ENCODE peak calls at places on chromosome 16, in ten cellular contexts. Y is body of pancreas; Z is AG04450; O is cardiac muscle cell; R is gastrocnemius medialis; T is CD8-positive, alpha-beta T cell; L is colonic mucosa; Q is ovary; C is ascending aorta; E is RWPE2. K is an unnamed sample.

GRCh38 chr16:48434653-48435318 is 49.6 kb upstream of the SIAH1 start:
- DNase-seq in Y (no peak), C (no peak), T (no peak), E (no peak), O (peak; percentile 79), L (no peak), Z (no peak), R (no peak), Q (no peak), K (peak; percentile 28)

GRCh38 chr16:53201900-53202299 is 147.1 kb downstream of the CHD9 start:
- DNase-seq in R (no peak), T (no peak), L (no peak), C (no peak), Q (no peak), O (no peak), Z (no peak), E (no peak), Y (no peak), K (no peak)

GRCh38 chr16:85369741-85370528 is 243.2 kb upstream of the GSE1 start:
- DNase-seq in Z (no peak), Y (peak; percentile 59), E (no peak), T (peak; percentile 53), R (no peak), L (peak; percentile 82), Q (no peak), O (no peak), C (no peak), K (peak; percentile 89)

GRCh38 chr16:87053016-87053982 is 263.9 kb downstream of the C16orf95 start:
- DNase-seq in T (no peak), O (no peak), E (no peak), L (no peak), Q (no peak), Y (no peak), R (no peak), Z (no peak), C (no peak), K (peak; percentile 57)

GRCh38 chr16:86899757-86900156 is 321.4 kb downstream of the FOXL1 start:
- DNase-seq in R (no peak), T (no peak), Y (no peak), C (no peak), O (peak; percentile 23), L (no peak), Z (no peak), Q (no peak), E (no peak), K (no peak)

GRCh38 chr16:70151391-70151790 is 22.2 kb upstream of the CLEC18C start:
- DNase-seq in E (no peak), R (no peak), C (no peak), Q (no peak), T (no peak), O (no peak), Z (no peak), L (no peak), Y (no peak), K (no peak)

GRCh38 chr16:29310852-29311314 is 95.6 kb downstream of the NPIPB11 start:
- DNase-seq in Z (no peak), O (no peak), T (no peak), Q (peak; percentile 77), C (no peak), E (no peak), Y (peak; percentile 92), R (no peak), L (no peak), K (no peak)

GRCh38 chr16:57003439-57004386 is 14.4 kb downstream of the NLRC5 start:
- DNase-seq in O (no peak), L (no peak), R (no peak), E (no peak), Z (no peak), T (no peak), Q (no peak), C (no peak), Y (no peak), K (no peak)

GRCh38 chr16:49842972-49843371 is 12.9 kb downstream of the ZNF423 start:
- DNase-seq in O (no peak), L (no peak), Z (no peak), T (no peak), E (no peak), R (no peak), Q (no peak), Y (no peak), C (no peak), K (no peak)

GRCh38 chr16:70680495-70681381 is 5.1 kb downstream of the MTSS2 start:
- DNase-seq in Q (peak; percentile 39), O (no peak), E (no peak), Z (no peak), Y (no peak), T (no peak), L (no peak), C (no peak), R (no peak), K (peak; percentile 67)

GRCh38 chr16:28597692-28598261 is 927 bp upstream of the SULT1A2 start:
- DNase-seq in Z (no peak), C (no peak), L (peak; percentile 38), Q (no peak), E (no peak), O (no peak), R (no peak), T (no peak), Y (no peak), K (no peak)

GRCh38 chr16:49930841-49931240 is 74.9 kb upstream of the ZNF423 start:
- DNase-seq in C (no peak), Z (no peak), Y (no peak), R (no peak), E (peak; percentile 19), O (no peak), T (no peak), L (no peak), Q (no peak), K (no peak)

GRCh38 chr16:24816688-24817087 is 29.1 kb upstream of the SLC5A11 start:
- DNase-seq in R (no peak), C (no peak), O (no peak), E (no peak), Z (no peak), T (no peak), Q (no peak), L (no peak), Y (no peak), K (no peak)

GRCh38 chr16:15510992-15511391 is 76.6 kb downstream of the BMERB1 start:
- DNase-seq in Q (no peak), R (no peak), O (no peak), Y (no peak), C (no peak), L (no peak), Z (no peak), T (no peak), E (no peak), K (no peak)

GRCh38 chr16:7268182-7268581 is 64.5 kb upstream of the RBFOX1 start:
- DNase-seq in E (no peak), C (no peak), O (no peak), L (peak; percentile 32), T (no peak), Y (no peak), Z (no peak), Q (no peak), R (peak; percentile 60), K (peak; percentile 10)
- TF ChIP-seq CTCF in E (peak; percentile 35), C (no peak), O (no peak), L (peak; percentile 41), T (peak; percentile 18), Y (peak; percentile 46), Z (no peak), Q (no peak), R (peak; percentile 75), K (peak; percentile 55)

GRCh38 chr16:23125277-23125676 is 24.0 kb downstream of the USP31 start:
- DNase-seq in L (no peak), C (no peak), Z (no peak), Y (no peak), R (no peak), E (no peak), Q (no peak), O (no peak), T (no peak), K (no peak)
- H3K27ac ChIP-seq in L (no peak overlapping the region), C (no peak overlapping the region), Z (no peak overlapping the region), Y (no peak overlapping the region), R (peak overlapping the region; percentile 79), E (peak overlapping the region; percentile 46), Q (no peak overlapping the region), O (no peak overlapping the region), T (no peak overlapping the region), K (no peak overlapping the region)

DNA sequence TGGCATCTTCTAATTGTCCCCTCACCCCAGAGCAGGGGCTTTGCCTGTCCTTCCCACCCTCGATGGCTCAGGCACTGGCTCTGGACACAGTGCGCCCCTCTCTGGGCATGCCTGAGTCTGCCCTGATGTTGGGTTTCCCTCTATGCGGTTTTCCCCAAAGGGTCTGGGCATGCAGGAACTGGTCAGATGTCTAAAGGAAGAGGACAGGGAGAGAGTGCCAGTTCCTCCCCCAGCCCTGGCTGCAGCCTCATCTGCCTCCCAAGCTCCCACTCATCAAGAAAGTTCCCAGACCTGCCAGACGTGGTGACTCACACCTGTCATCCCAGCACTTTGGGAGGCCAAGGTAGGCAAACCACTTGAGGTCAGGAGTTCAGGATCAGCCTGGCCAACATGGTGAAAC is 41.3 kb upstream of the PABPN1L start:
- DNase-seq in Z (no peak), E (peak; percentile 85), Q (no peak), T (no peak), L (no peak), Y (no peak), C (no peak), R (no peak), O (peak; percentile 18), K (no peak)
- TF ChIP-seq CTCF in Z (no peak), E (peak; percentile 26), Q (no peak), T (no peak), L (no peak), Y (no peak), C (no peak), R (no peak), O (no peak), K (no peak)

GRCh38 chr16:30447512-30448226 is 2.0 kb upstream of the SEPHS2 start:
- DNase-seq in C (no peak), L (peak; percentile 70), Y (no peak), T (no peak), O (no peak), E (no peak), Z (no peak), Q (no peak), R (no peak), K (no peak)

GRCh38 chr16:30446203-30446595 is 525 bp upstream of the SEPHS2 start:
- DNase-seq in E (no peak), Q (no peak), O (no peak), Z (no peak), C (no peak), L (no peak), R (no peak), Y (no peak), T (no peak), K (no peak)

GRCh38 chr16:30445408-30446202 is at the start of gene SEPHS2:
- DNase-seq in R (peak; percentile 100), T (peak; percentile 96), Q (peak; percentile 97), C (peak; percentile 99), L (peak; percentile 100), O (peak; percentile 99), Y (peak; percentile 98), E (peak; percentile 92), Z (peak; percentile 92), K (peak; percentile 99)

GRCh38 chr16:30444231-30445148 is 1.2 kb downstream of the SEPHS2 start:
- DNase-seq in T (no peak), O (no peak), Z (no peak), Y (no peak), R (no peak), C (no peak), E (no peak), Q (no peak), L (no peak), K (peak; percentile 54)

DNA sequence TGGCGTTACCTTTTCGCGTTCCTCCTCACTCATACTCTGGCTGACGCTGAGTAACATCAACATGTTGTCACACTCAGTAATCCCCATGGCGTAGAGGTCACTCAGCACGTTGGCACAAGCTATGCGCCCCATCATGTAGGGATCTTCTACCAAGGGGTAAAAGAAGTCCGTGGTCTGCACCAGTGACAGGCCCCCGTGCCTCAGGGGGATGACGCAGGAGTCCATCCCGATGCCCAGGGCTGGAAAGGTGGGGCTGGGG is 596 bp downstream of the SEPHS2 start:
- DNase-seq in Q (no peak), O (no peak), Y (no peak), T (no peak), Z (no peak), R (no peak), L (no peak), E (no peak), C (no peak), K (no peak)
- H3K27ac ChIP-seq in Q (peak overlapping the region; percentile 35), O (peak overlapping the region; percentile 93), Y (peak overlapping the region; percentile 79), T (peak overlapping the region; percentile 76), Z (peak overlapping the region; percentile 86), R (peak overlapping the region; percentile 97), L (peak overlapping the region; percentile 92), E (peak overlapping the region; percentile 38), C (peak overlapping the region; percentile 92), K (peak overlapping the region; percentile 96)

K was measured in adrenal gland.